ENCODE peak calls at places on chromosomes 6 and 20, in five cellular contexts. One of them, this sample, is unnamed.
A peak's percentile ranks its signal among the peaks of the same experiment; 100 is the strongest.

GRCh38 chr6:151425561-151425960 is 26.4 kb downstream of the RMND1 start:
- DNase-seq in neural progenitor cell: no peak
- DNase-seq in heart right ventricle: no peak
- DNase-seq in hepatocyte: peak; percentile 61
- DNase-seq in CD4-positive, alpha-beta T cell: no peak
- DNase-seq in this sample: no peak

GRCh38 chr6:56899311-56899710 is 55.6 kb upstream of the BEND6 start:
- DNase-seq in neural progenitor cell: no peak
- DNase-seq in heart right ventricle: no peak
- DNase-seq in hepatocyte: no peak
- DNase-seq in CD4-positive, alpha-beta T cell: no peak
- DNase-seq in this sample: no peak

GRCh38 chr6:113630738-113631535 is 226.2 kb upstream of the MARCKS start:
- DNase-seq in neural progenitor cell: no peak
- DNase-seq in heart right ventricle: peak; percentile 17
- DNase-seq in hepatocyte: peak; percentile 42
- DNase-seq in CD4-positive, alpha-beta T cell: no peak
- DNase-seq in this sample: peak; percentile 57

GRCh38 chr6:48535569-48535968 is 424.6 kb upstream of the PTCHD4 start:
- DNase-seq in neural progenitor cell: peak; percentile 10
- DNase-seq in heart right ventricle: no peak
- DNase-seq in hepatocyte: no peak
- DNase-seq in CD4-positive, alpha-beta T cell: no peak
- DNase-seq in this sample: no peak

GRCh38 chr6:136307351-136307750 is 17.7 kb upstream of the BCLAF1 start:
- DNase-seq in neural progenitor cell: no peak
- DNase-seq in heart right ventricle: no peak
- DNase-seq in hepatocyte: no peak
- DNase-seq in CD4-positive, alpha-beta T cell: no peak
- DNase-seq in this sample: no peak

GRCh38 chr20:44336725-44337380 is at the start of gene R3HDML:
- DNase-seq in neural progenitor cell: no peak
- DNase-seq in heart right ventricle: no peak
- DNase-seq in hepatocyte: no peak
- DNase-seq in CD4-positive, alpha-beta T cell: no peak
- DNase-seq in this sample: no peak

GRCh38 chr6:170132561-170132991 is 158.3 kb downstream of the DLL1 start:
- DNase-seq in neural progenitor cell: no peak
- DNase-seq in heart right ventricle: no peak
- DNase-seq in hepatocyte: no peak
- DNase-seq in CD4-positive, alpha-beta T cell: no peak
- DNase-seq in this sample: no peak

GRCh38 chr6:168333039-168333438 is 13.5 kb upstream of the DACT2 start:
- DNase-seq in neural progenitor cell: peak; percentile 43
- DNase-seq in heart right ventricle: no peak
- DNase-seq in hepatocyte: no peak
- DNase-seq in CD4-positive, alpha-beta T cell: no peak
- DNase-seq in this sample: no peak

GRCh38 chr6:10722570-10722819 is 375 bp upstream of the TMEM14C start:
- DNase-seq in neural progenitor cell: no peak
- DNase-seq in heart right ventricle: no peak
- DNase-seq in hepatocyte: no peak
- DNase-seq in CD4-positive, alpha-beta T cell: no peak
- DNase-seq in this sample: no peak

GRCh38 chr20:17936791-17937687 is 31.6 kb downstream of the SNX5 start:
- DNase-seq in neural progenitor cell: no peak
- DNase-seq in heart right ventricle: peak; percentile 56
- DNase-seq in hepatocyte: peak; percentile 68
- DNase-seq in CD4-positive, alpha-beta T cell: no peak
- DNase-seq in this sample: no peak

GRCh38 chr20:52614036-52614863 is 357.9 kb upstream of the TSHZ2 start:
- DNase-seq in neural progenitor cell: no peak
- DNase-seq in heart right ventricle: no peak
- DNase-seq in hepatocyte: no peak
- DNase-seq in CD4-positive, alpha-beta T cell: no peak
- DNase-seq in this sample: no peak

GRCh38 chr6:37083243-37084138 is 78.0 kb downstream of the FGD2 start:
- DNase-seq in neural progenitor cell: no peak
- DNase-seq in heart right ventricle: peak; percentile 63
- DNase-seq in hepatocyte: peak; percentile 81
- DNase-seq in CD4-positive, alpha-beta T cell: no peak
- DNase-seq in this sample: no peak

GRCh38 chr6:36442083-36442670 is 477 bp downstream of the PXT1 start:
- DNase-seq in neural progenitor cell: no peak
- DNase-seq in heart right ventricle: no peak
- DNase-seq in hepatocyte: no peak
- DNase-seq in CD4-positive, alpha-beta T cell: no peak
- DNase-seq in this sample: peak; percentile 16

GRCh38 chr6:6927437-6928361 is 180.1 kb upstream of the RREB1 start:
- DNase-seq in neural progenitor cell: peak; percentile 63
- DNase-seq in heart right ventricle: peak; percentile 52
- DNase-seq in hepatocyte: no peak
- DNase-seq in CD4-positive, alpha-beta T cell: no peak
- DNase-seq in this sample: peak; percentile 9

GRCh38 chr20:14142964-14143627 is 147.8 kb downstream of the MACROD2 start:
- DNase-seq in neural progenitor cell: no peak
- DNase-seq in heart right ventricle: no peak
- DNase-seq in hepatocyte: peak; percentile 46
- DNase-seq in CD4-positive, alpha-beta T cell: no peak
- DNase-seq in this sample: no peak

GRCh38 chr6:26233608-26234420 is 131.2 kb upstream of the BTN3A2 start:
- DNase-seq in neural progenitor cell: peak; percentile 62
- DNase-seq in heart right ventricle: peak; percentile 37
- DNase-seq in hepatocyte: no peak
- DNase-seq in CD4-positive, alpha-beta T cell: peak; percentile 67
- DNase-seq in this sample: peak; percentile 85

GRCh38 chr20:21020656-21021004 is 85.5 kb downstream of the LINC00237 start:
- DNase-seq in neural progenitor cell: no peak
- DNase-seq in heart right ventricle: no peak
- DNase-seq in hepatocyte: no peak
- DNase-seq in CD4-positive, alpha-beta T cell: no peak
- DNase-seq in this sample: no peak

GRCh38 chr20:23630392-23630849 is 7.3 kb downstream of the CST3 start:
- DNase-seq in neural progenitor cell: no peak
- DNase-seq in heart right ventricle: no peak
- DNase-seq in hepatocyte: no peak
- DNase-seq in CD4-positive, alpha-beta T cell: no peak
- DNase-seq in this sample: no peak

GRCh38 chr6:43707767-43708166 is 20.2 kb upstream of the MRPS18A start:
- DNase-seq in neural progenitor cell: peak; percentile 61
- DNase-seq in heart right ventricle: no peak
- DNase-seq in hepatocyte: no peak
- DNase-seq in CD4-positive, alpha-beta T cell: no peak
- DNase-seq in this sample: no peak

GRCh38 chr6:143097224-143097795 is 36.6 kb downstream of the AIG1 start:
- DNase-seq in neural progenitor cell: no peak
- DNase-seq in heart right ventricle: no peak
- DNase-seq in hepatocyte: no peak
- DNase-seq in CD4-positive, alpha-beta T cell: no peak
- DNase-seq in this sample: no peak

GRCh38 chr20:37392441-37393195 is 46.7 kb downstream of the SRC start:
- DNase-seq in neural progenitor cell: peak; percentile 41
- DNase-seq in heart right ventricle: no peak
- DNase-seq in hepatocyte: no peak
- DNase-seq in CD4-positive, alpha-beta T cell: no peak
- DNase-seq in this sample: peak; percentile 53

GRCh38 chr6:47047479-47048411 is 5.6 kb upstream of the ADGRF1 start:
- DNase-seq in neural progenitor cell: peak; percentile 78
- DNase-seq in heart right ventricle: peak; percentile 56
- DNase-seq in hepatocyte: peak; percentile 88
- DNase-seq in CD4-positive, alpha-beta T cell: no peak
- DNase-seq in this sample: peak; percentile 51

GRCh38 chr20:6976096-6976495 is 208.6 kb downstream of the BMP2 start:
- DNase-seq in neural progenitor cell: no peak
- DNase-seq in heart right ventricle: no peak
- DNase-seq in hepatocyte: no peak
- DNase-seq in CD4-positive, alpha-beta T cell: no peak
- DNase-seq in this sample: no peak

GRCh38 chr20:6975326-6975725 is 207.8 kb downstream of the BMP2 start:
- DNase-seq in neural progenitor cell: no peak
- DNase-seq in heart right ventricle: no peak
- DNase-seq in hepatocyte: no peak
- DNase-seq in CD4-positive, alpha-beta T cell: no peak
- DNase-seq in this sample: no peak

GRCh38 chr20:6974819-6975218 is 207.3 kb downstream of the BMP2 start:
- DNase-seq in neural progenitor cell: no peak
- DNase-seq in heart right ventricle: no peak
- DNase-seq in hepatocyte: no peak
- DNase-seq in CD4-positive, alpha-beta T cell: no peak
- DNase-seq in this sample: no peak

DNA sequence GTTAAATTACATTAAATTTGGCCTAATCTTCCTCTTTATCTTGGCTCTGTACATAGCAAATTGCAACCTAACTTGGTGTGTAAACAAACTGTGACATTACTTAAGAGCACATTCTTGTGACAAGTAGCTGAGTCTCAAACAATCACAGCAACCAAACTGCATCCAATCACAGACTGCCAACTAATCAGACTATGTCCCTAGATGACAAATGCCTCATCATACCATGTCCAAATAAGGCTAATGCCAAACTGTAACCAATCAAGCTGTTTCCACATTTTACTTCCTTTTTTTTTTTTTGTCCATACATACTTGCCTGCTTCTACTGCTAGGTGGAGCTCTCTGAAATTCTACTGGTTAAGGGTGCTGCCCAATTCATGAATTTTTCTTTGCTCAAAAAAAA is 209.0 kb downstream of the BMP2 start:
- DNase-seq in neural progenitor cell: no peak
- DNase-seq in heart right ventricle: no peak
- DNase-seq in hepatocyte: no peak
- DNase-seq in CD4-positive, alpha-beta T cell: no peak
- DNase-seq in this sample: no peak
- TF ChIP-seq CTCF in neural progenitor cell: no peak
- TF ChIP-seq CTCF in heart right ventricle: no peak
- TF ChIP-seq CTCF in hepatocyte: no peak
- TF ChIP-seq CTCF in CD4-positive, alpha-beta T cell: no peak
- TF ChIP-seq CTCF in this sample: no peak

GRCh38 chr20:3248993-3249347 is 10.0 kb upstream of the SLC4A11 start:
- DNase-seq in neural progenitor cell: no peak
- DNase-seq in heart right ventricle: no peak
- DNase-seq in hepatocyte: no peak
- DNase-seq in CD4-positive, alpha-beta T cell: no peak
- DNase-seq in this sample: no peak

GRCh38 chr20:3248167-3248992 is 9.4 kb upstream of the SLC4A11 start:
- DNase-seq in neural progenitor cell: peak; percentile 83
- DNase-seq in heart right ventricle: peak; percentile 24
- DNase-seq in hepatocyte: peak; percentile 39
- DNase-seq in CD4-positive, alpha-beta T cell: no peak
- DNase-seq in this sample: peak; percentile 46

GRCh38 chr20:3251806-3252205 is 12.8 kb upstream of the SLC4A11 start:
- DNase-seq in neural progenitor cell: no peak
- DNase-seq in heart right ventricle: no peak
- DNase-seq in hepatocyte: no peak
- DNase-seq in CD4-positive, alpha-beta T cell: no peak
- DNase-seq in this sample: no peak

GRCh38 chr20:3247638-3248037 is 8.6 kb upstream of the SLC4A11 start:
- DNase-seq in neural progenitor cell: no peak
- DNase-seq in heart right ventricle: no peak
- DNase-seq in hepatocyte: no peak
- DNase-seq in CD4-positive, alpha-beta T cell: no peak
- DNase-seq in this sample: no peak

DNA sequence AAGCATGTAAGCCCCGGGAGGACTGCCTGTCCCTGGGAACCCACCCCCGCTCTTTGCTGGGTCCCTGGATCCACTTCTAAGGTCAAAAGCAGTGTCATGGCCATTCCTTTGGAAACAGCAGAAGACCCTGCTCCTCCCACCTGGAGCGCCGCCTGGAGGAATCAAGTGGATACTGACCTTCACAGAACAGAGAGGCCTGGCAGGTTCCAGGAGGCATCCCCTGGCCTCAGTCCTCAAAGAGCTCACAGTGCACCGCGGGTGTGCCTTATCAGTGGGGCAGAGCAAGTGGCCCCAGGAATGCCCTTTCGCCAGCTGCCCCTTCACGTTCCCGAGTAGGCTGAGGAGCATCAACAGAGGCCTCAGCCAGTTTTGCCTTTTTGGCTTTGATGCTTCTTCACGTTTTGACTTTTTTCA is 11.1 kb upstream of the SLC4A11 start:
- DNase-seq in neural progenitor cell: peak; percentile 67
- DNase-seq in heart right ventricle: no peak
- DNase-seq in hepatocyte: no peak
- DNase-seq in CD4-positive, alpha-beta T cell: no peak
- DNase-seq in this sample: no peak
- TF ChIP-seq CTCF in neural progenitor cell: peak; percentile 62
- TF ChIP-seq CTCF in heart right ventricle: no peak
- TF ChIP-seq CTCF in hepatocyte: peak; percentile 35
- TF ChIP-seq CTCF in CD4-positive, alpha-beta T cell: no peak
- TF ChIP-seq CTCF in this sample: no peak

GRCh38 chr6:121847806-121848522 is 412.5 kb downstream of the GJA1 start:
- DNase-seq in neural progenitor cell: no peak
- DNase-seq in heart right ventricle: no peak
- DNase-seq in hepatocyte: no peak
- DNase-seq in CD4-positive, alpha-beta T cell: no peak
- DNase-seq in this sample: no peak

GRCh38 chr6:121844898-121845297 is 409.5 kb downstream of the GJA1 start:
- DNase-seq in neural progenitor cell: no peak
- DNase-seq in heart right ventricle: no peak
- DNase-seq in hepatocyte: no peak
- DNase-seq in CD4-positive, alpha-beta T cell: no peak
- DNase-seq in this sample: no peak

GRCh38 chr6:121851056-121851455 is 415.6 kb downstream of the GJA1 start:
- DNase-seq in neural progenitor cell: peak; percentile 94
- DNase-seq in heart right ventricle: no peak
- DNase-seq in hepatocyte: peak; percentile 56
- DNase-seq in CD4-positive, alpha-beta T cell: no peak
- DNase-seq in this sample: no peak

GRCh38 chr6:121848523-121849255 is 413.2 kb downstream of the GJA1 start:
- DNase-seq in neural progenitor cell: no peak
- DNase-seq in heart right ventricle: no peak
- DNase-seq in hepatocyte: no peak
- DNase-seq in CD4-positive, alpha-beta T cell: no peak
- DNase-seq in this sample: no peak

GRCh38 chr6:121849477-121849876 is 414.0 kb downstream of the GJA1 start:
- DNase-seq in neural progenitor cell: peak; percentile 90
- DNase-seq in heart right ventricle: peak; percentile 79
- DNase-seq in hepatocyte: peak; percentile 81
- DNase-seq in CD4-positive, alpha-beta T cell: no peak
- DNase-seq in this sample: peak; percentile 61
- TF ChIP-seq CTCF in neural progenitor cell: peak; percentile 81
- TF ChIP-seq CTCF in heart right ventricle: peak; percentile 69
- TF ChIP-seq CTCF in hepatocyte: peak; percentile 60
- TF ChIP-seq CTCF in CD4-positive, alpha-beta T cell: peak; percentile 24
- TF ChIP-seq CTCF in this sample: peak; percentile 54

DNA sequence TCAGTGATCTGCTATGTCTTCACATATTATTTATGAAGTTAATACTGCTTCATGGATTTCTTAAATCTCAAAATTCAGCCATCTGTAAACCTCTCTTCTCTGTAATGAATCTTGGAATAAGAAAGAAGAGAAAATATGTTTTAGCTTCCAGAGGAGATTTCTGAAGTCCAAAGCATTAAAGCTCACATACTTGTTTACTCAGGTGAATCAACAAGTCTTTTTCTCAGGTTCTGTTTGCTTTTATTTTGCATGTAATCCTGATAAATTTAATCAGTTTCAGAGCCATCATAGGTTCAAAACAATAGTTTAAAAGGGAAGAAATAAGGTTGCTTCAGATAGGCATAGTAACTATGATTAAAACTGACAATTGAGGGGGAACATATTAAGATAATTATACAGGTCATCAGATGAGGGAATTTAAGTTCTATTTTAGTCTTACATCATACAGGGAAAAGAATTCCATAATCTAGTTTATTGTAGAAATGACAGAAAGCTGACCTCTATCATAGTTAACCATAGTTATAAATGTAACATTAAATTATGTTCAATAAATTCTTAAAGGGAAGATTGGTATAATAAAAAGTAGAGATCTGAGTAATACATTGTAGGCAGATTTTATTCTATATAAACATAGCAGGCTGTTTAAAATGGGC is 716.2 kb downstream of the EYS start:
- DNase-seq in neural progenitor cell: no peak
- DNase-seq in heart right ventricle: no peak
- DNase-seq in hepatocyte: no peak
- DNase-seq in CD4-positive, alpha-beta T cell: no peak
- DNase-seq in this sample: no peak
- TF ChIP-seq CTCF in neural progenitor cell: no peak
- TF ChIP-seq CTCF in heart right ventricle: no peak
- TF ChIP-seq CTCF in hepatocyte: no peak
- TF ChIP-seq CTCF in CD4-positive, alpha-beta T cell: no peak
- TF ChIP-seq CTCF in this sample: no peak

This sample was measured in activated CD8-positive, alpha-beta T cell treated with anti-CD3 and anti-CD28 coated beads for 36 hours.